ENCODE peak calls at places on chromosomes 16 and 17, in ten cellular contexts. V is fibroblast of villous mesenchyme, Y is Peyer's patch, R is fibroblast of lung, A is pancreas, N is thyroid gland, O is cardiac muscle cell, L is upper lobe of right lung, X is coronary artery, K is GM23338. B is an unnamed sample.
A peak's percentile ranks its signal among the peaks of the same experiment; 100 is the strongest.

GRCh38 chr16:8523932-8524331 is 66.4 kb downstream of the TMEM114 start:
- DNase-seq in O (no peak), V (no peak), X (no peak), N (no peak), L (no peak), A (no peak), R (no peak), Y (no peak), K (no peak), B (no peak)

GRCh38 chr17:39769974-39770587 is 32.3 kb downstream of the GRB7 start:
- DNase-seq in A (no peak), O (no peak), L (no peak), X (no peak), N (no peak), K (no peak), V (peak; percentile 65), Y (no peak), R (peak; percentile 78), B (no peak)

GRCh38 chr16:89545831-89546574 is 14.5 kb upstream of the RPL13 start:
- DNase-seq in Y (peak; percentile 82), O (no peak), A (no peak), R (no peak), L (peak; percentile 82), K (no peak), V (no peak), N (no peak), X (no peak), B (no peak)

GRCh38 chr16:85650864-85651811 is 37.6 kb downstream of the GINS2 start:
- DNase-seq in R (peak; percentile 32), K (no peak), O (peak; percentile 11), Y (no peak), V (no peak), A (peak; percentile 86), X (no peak), L (no peak), N (peak; percentile 63), B (peak; percentile 16)

GRCh38 chr17:81734405-81735055 is 22.4 kb downstream of the SLC25A10 start:
- DNase-seq in A (peak; percentile 59), R (no peak), X (no peak), O (no peak), V (no peak), N (no peak), Y (peak; percentile 88), L (peak; percentile 64), K (no peak), B (no peak)

GRCh38 chr16:79286646-79287423 is 313.7 kb downstream of the MAF start:
- DNase-seq in O (no peak), A (peak; percentile 71), R (no peak), X (no peak), V (no peak), K (peak; percentile 42), Y (peak; percentile 78), N (peak; percentile 42), L (peak; percentile 72), B (no peak)

GRCh38 chr16:595942-596735 is 6.3 kb downstream of the RAB40C start:
- DNase-seq in N (no peak), A (peak; percentile 75), V (no peak), K (no peak), Y (no peak), R (no peak), L (no peak), O (no peak), X (no peak), B (no peak)

GRCh38 chr16:46583036-46583435 is 38.1 kb downstream of the SHCBP1 start:
- DNase-seq in R (no peak), K (no peak), L (no peak), X (no peak), O (no peak), A (no peak), Y (no peak), V (no peak), N (no peak), B (no peak)

GRCh38 chr17:3335876-3336275 is 37.7 kb upstream of the OR3A1 start:
- DNase-seq in X (no peak), K (peak; percentile 15), A (no peak), R (no peak), N (no peak), V (no peak), L (no peak), O (no peak), Y (no peak), B (no peak)

GRCh38 chr16:1493746-1494094 is 560 bp downstream of the TELO2 start:
- DNase-seq in N (no peak), V (peak; percentile 9), K (peak; percentile 43), O (no peak), X (no peak), A (no peak), R (no peak), Y (no peak), L (no peak), B (no peak)

GRCh38 chr16:57694191-57694555 is 433 bp upstream of the DRC7 start:
- DNase-seq in L (no peak), R (no peak), Y (peak; percentile 24), A (peak; percentile 92), X (peak; percentile 40), K (no peak), O (no peak), N (no peak), V (no peak), B (no peak)

GRCh38 chr17:21094298-21094704 is 32.5 kb upstream of the DHRS7B start:
- DNase-seq in O (no peak), X (no peak), N (no peak), A (no peak), R (no peak), Y (no peak), L (no peak), K (no peak), V (no peak), B (no peak)

GRCh38 chr16:47967374-47967773 is 188.4 kb downstream of the ABCC12 start:
- DNase-seq in O (no peak), X (no peak), N (no peak), V (no peak), A (no peak), L (no peak), R (no peak), K (no peak), Y (no peak), B (no peak)

GRCh38 chr16:31113420-31114124 is 3.9 kb upstream of the KAT8 start:
- DNase-seq in A (no peak), N (no peak), L (no peak), X (no peak), V (no peak), O (no peak), R (no peak), Y (no peak), K (no peak), B (no peak)

GRCh38 chr17:78132086-78132676 is 1.6 kb downstream of the TMC8 start:
- DNase-seq in X (no peak), O (no peak), V (no peak), R (no peak), A (peak; percentile 53), N (peak; percentile 61), Y (peak; percentile 96), L (peak; percentile 86), K (peak; percentile 77), B (no peak)

GRCh38 chr16:73016488-73016830 is 31.5 kb downstream of the ZFHX3 start:
- DNase-seq in V (no peak), K (no peak), X (no peak), R (no peak), A (no peak), Y (peak; percentile 42), O (no peak), N (no peak), L (no peak), B (no peak)
- H3K4me3 ChIP-seq in V (no peak overlapping the region), K (no peak overlapping the region), X (no peak overlapping the region), R (no peak overlapping the region), A (no peak overlapping the region), Y (no peak overlapping the region), O (no peak overlapping the region), N (no peak overlapping the region), L (no peak overlapping the region), B (no peak overlapping the region)

DNA sequence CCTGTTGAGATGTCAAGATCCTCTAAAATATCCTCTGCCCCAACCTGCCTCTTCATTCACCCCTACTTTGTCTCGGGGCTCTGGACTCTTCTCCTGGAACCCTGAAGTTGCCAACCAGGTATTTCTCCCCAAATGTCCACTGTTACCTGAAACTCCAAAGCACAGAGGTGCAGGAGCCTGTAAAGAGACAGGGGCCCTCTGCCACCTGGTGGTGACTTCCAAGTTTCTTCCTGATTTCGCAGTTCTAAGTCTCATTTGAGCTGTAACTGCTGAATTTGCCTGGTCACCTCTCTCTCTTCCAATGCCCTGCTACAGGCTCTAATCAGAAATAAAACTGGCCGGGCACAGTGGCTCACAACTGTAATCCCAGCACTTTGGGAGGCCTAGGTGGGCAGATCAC is 77.1 kb upstream of the RCVRN start:
- DNase-seq in V (peak; percentile 22), K (peak; percentile 82), X (no peak), A (no peak), N (no peak), O (no peak), R (no peak), Y (no peak), L (no peak), B (no peak)
- TF ChIP-seq CTCF in V (peak; percentile 47), K (peak; percentile 72), X (no peak), A (no peak), N (no peak), O (peak; percentile 24), R (no peak), Y (no peak), L (peak; percentile 16), B (peak; percentile 32)

GRCh38 chr17:83173180-83173996 is 94.0 kb downstream of the METRNL start:
- DNase-seq in L (no peak), O (no peak), N (no peak), Y (peak; percentile 36), R (no peak), A (peak; percentile 20), V (no peak), X (no peak), K (no peak), B (no peak)

GRCh38 chr17:83173997-83174858 is 94.8 kb downstream of the METRNL start:
- DNase-seq in O (peak; percentile 55), V (peak; percentile 52), Y (peak; percentile 68), L (no peak), A (peak; percentile 21), N (no peak), K (no peak), X (peak; percentile 68), R (no peak), B (peak; percentile 91)

GRCh38 chr17:83176272-83176955 is 97.0 kb downstream of the METRNL start:
- DNase-seq in X (peak; percentile 68), A (peak; percentile 9), Y (peak; percentile 27), O (no peak), R (no peak), N (no peak), K (no peak), V (no peak), L (no peak), B (no peak)

GRCh38 chr17:83175551-83176271 is 96.3 kb downstream of the METRNL start:
- DNase-seq in O (no peak), X (no peak), Y (peak; percentile 32), N (no peak), R (no peak), A (no peak), K (no peak), L (no peak), V (no peak), B (no peak)

GRCh38 chr17:83174859-83175550 is 95.6 kb downstream of the METRNL start:
- DNase-seq in V (no peak), N (no peak), O (no peak), X (peak; percentile 54), R (no peak), A (no peak), Y (peak; percentile 39), L (no peak), K (no peak), B (peak; percentile 44)
- H3K4me3 ChIP-seq in V (no peak overlapping the region), N (no peak overlapping the region), O (no peak overlapping the region), X (no peak overlapping the region), R (no peak overlapping the region), A (no peak overlapping the region), Y (no peak overlapping the region), L (no peak overlapping the region), K (no peak overlapping the region), B (no peak overlapping the region)

GRCh38 chr17:57440522-57441269 is 184.4 kb downstream of the MSI2 start:
- DNase-seq in N (peak; percentile 62), A (no peak), V (peak; percentile 85), L (no peak), K (peak; percentile 81), R (peak; percentile 98), O (peak; percentile 90), Y (peak; percentile 66), X (peak; percentile 84), B (peak; percentile 47)
- TF ChIP-seq CTCF in N (no peak), A (no peak), V (peak; percentile 60), L (peak; percentile 31), K (peak; percentile 87), R (peak; percentile 14), O (peak; percentile 73), Y (no peak), X (no peak), B (no peak)

B was measured in AG10803.